ENCODE peak calls at places on chromosomes 12 and 14, in ten cellular contexts. O is tibial nerve; G is left ventricle myocardium inferior; L is Peyer's patch; S is heart right ventricle; M is CD8-positive, alpha-beta memory T cell; C is lower lobe of right lung; H is stomach; W is pancreas; Y is adrenal gland. T is an unnamed sample.

GRCh38 chr14:53953002-53953827 is 3.4 kb downstream of the BMP4 start:
- DNase-seq in O (peak; percentile 80), G (peak; percentile 88), L (peak; percentile 83), S (peak; percentile 88), M (no peak), C (peak; percentile 85), H (peak; percentile 69), W (peak; percentile 80), Y (peak; percentile 87), T (peak; percentile 94)

GRCh38 chr14:105281354-105282097 is 19.3 kb downstream of the BRF1 start:
- DNase-seq in O (peak; percentile 18), G (no peak), L (no peak), S (no peak), M (no peak), C (no peak), H (no peak), W (no peak), Y (peak; percentile 68), T (no peak)

GRCh38 chr12:87439990-87440827 is 589.0 kb downstream of the C12orf50 start:
- DNase-seq in O (no peak), G (no peak), L (peak; percentile 77), S (no peak), M (no peak), C (no peak), H (peak; percentile 46), W (no peak), Y (peak; percentile 46), T (no peak)

GRCh38 chr12:16573652-16574077 is 32.3 kb downstream of the LMO3 start:
- DNase-seq in O (peak; percentile 70), G (peak; percentile 31), L (peak; percentile 49), S (no peak), M (no peak), C (peak; percentile 76), H (no peak), W (peak; percentile 52), Y (no peak), T (peak; percentile 65)

GRCh38 chr12:6183689-6184441 is 16.3 kb upstream of the CD9 start:
- DNase-seq in O (no peak), G (no peak), L (peak; percentile 81), S (no peak), M (no peak), C (no peak), H (peak; percentile 46), W (peak; percentile 62), Y (peak; percentile 58), T (no peak)

GRCh38 chr14:76389841-76390240 is 13.9 kb downstream of the ESRRB start:
- DNase-seq in O (no peak), G (no peak), L (no peak), S (no peak), M (no peak), C (no peak), H (no peak), W (no peak), Y (no peak), T (no peak)

GRCh38 chr12:94263905-94264655 is 115.7 kb downstream of the PLXNC1 start:
- DNase-seq in O (no peak), G (no peak), L (no peak), S (no peak), M (no peak), C (peak; percentile 77), H (no peak), W (no peak), Y (no peak), T (no peak)

GRCh38 chr14:33229269-33229924 is 290.7 kb downstream of the NPAS3 start:
- DNase-seq in O (no peak), G (no peak), L (no peak), S (no peak), M (no peak), C (no peak), H (no peak), W (no peak), Y (no peak), T (no peak)

GRCh38 chr14:46651526-46652144 is at the start of gene RPL10L:
- DNase-seq in O (no peak), G (no peak), L (no peak), S (no peak), M (no peak), C (no peak), H (no peak), W (peak; percentile 18), Y (no peak), T (no peak)

GRCh38 chr12:12072064-12072760 is 1.5 kb downstream of the BCL2L14 start:
- DNase-seq in O (no peak), G (no peak), L (peak; percentile 77), S (no peak), M (no peak), C (peak; percentile 62), H (peak; percentile 73), W (peak; percentile 62), Y (no peak), T (no peak)

GRCh38 chr12:4119157-4119761 is 154.3 kb upstream of the CCND2 start:
- DNase-seq in O (no peak), G (no peak), L (no peak), S (no peak), M (no peak), C (no peak), H (no peak), W (no peak), Y (no peak), T (no peak)
- H3K27ac ChIP-seq in O (no peak overlapping the region), G (no peak overlapping the region), L (peak overlapping the region; percentile 1), S (no peak overlapping the region), M (no peak overlapping the region), C (no peak overlapping the region), H (no peak overlapping the region), W (no peak overlapping the region), Y (no peak overlapping the region), T (no peak overlapping the region)

GRCh38 chr12:65707051-65707450 is 117.2 kb upstream of the HMGA2 start:
- DNase-seq in O (no peak), G (no peak), L (no peak), S (no peak), M (no peak), C (no peak), H (no peak), W (no peak), Y (no peak), T (no peak)
- H3K4me1 ChIP-seq in O (no peaks in the 10 kb centered on the region), G (no peaks in the 10 kb centered on the region), L (no peaks in the 10 kb centered on the region), S (no peaks in the 10 kb centered on the region), M (no peaks in the 10 kb centered on the region), C (no peaks in the 10 kb centered on the region), H (no peaks in the 10 kb centered on the region), W (no peaks in the 10 kb centered on the region), Y (no peaks in the 10 kb centered on the region), T (no peaks in the 10 kb centered on the region)

DNA sequence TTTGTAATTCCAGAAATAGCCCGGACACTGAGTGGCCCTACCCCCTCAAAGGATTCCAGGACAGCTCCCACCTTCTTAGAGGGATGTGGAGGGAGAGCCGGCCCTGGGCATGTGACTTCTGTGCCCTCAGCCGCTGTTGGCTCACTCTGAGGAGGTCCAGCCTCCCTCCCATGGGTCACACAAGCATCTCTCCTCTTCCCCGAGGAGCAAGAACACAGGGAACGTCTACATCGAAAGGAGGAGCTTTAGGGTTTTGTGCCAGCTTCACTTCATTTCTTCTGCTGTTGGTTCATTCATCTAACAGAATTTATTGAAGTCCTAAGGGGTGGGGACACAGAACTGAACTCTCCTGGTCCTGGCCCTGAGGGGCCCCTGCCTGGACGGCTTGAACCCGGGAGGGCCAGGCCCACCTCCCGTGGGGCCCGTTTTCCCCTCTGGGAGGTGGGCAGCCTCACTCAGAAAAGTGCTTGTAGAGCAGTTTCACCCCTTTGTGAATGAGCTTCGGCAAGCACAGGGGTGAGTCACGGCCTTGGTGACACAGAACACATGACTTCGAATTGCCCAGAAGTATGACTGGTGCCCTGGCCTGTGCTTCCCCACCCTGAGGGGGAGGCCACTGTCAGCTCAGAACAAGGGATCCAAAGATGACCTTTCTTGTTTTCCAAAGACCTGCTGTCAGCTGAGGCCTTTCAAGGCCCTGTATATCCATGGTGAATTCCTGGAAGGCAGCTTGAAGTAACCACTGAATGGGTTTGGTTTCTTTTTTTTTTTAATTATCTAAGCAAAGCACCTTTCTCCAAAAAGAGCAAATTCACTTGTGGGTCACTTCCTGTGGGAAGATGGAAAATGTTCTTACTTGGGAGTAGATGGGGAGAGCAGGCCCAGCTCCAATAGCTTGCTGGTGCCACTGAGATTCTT is 39.2 kb downstream of the NFKBIA start:
- DNase-seq in O (peak; percentile 64), G (peak; percentile 38), L (peak; percentile 92), S (no peak), M (peak; percentile 60), C (peak; percentile 76), H (peak; percentile 65), W (no peak), Y (peak; percentile 94), T (peak; percentile 94)
- H3K27ac ChIP-seq in O (peak overlapping the region; percentile 78), G (peak overlapping the region; percentile 59), L (peak overlapping the region; percentile 34), S (peak overlapping the region; percentile 30), M (peak overlapping the region; percentile 54), C (peak overlapping the region; percentile 71), H (peak overlapping the region; percentile 63), W (no peak overlapping the region), Y (peak overlapping the region; percentile 93), T (peak overlapping the region; percentile 71)

GRCh38 chr12:4005851-4006400 is 132.7 kb upstream of the PARP11 start:
- DNase-seq in O (no peak), G (no peak), L (no peak), S (no peak), M (no peak), C (no peak), H (no peak), W (no peak), Y (no peak), T (no peak)

GRCh38 chr12:4002601-4003000 is 129.4 kb upstream of the PARP11 start:
- DNase-seq in O (no peak), G (no peak), L (no peak), S (no peak), M (no peak), C (no peak), H (no peak), W (no peak), Y (no peak), T (no peak)

GRCh38 chr12:4011597-4011996 is 138.4 kb upstream of the PARP11 start:
- DNase-seq in O (no peak), G (no peak), L (no peak), S (no peak), M (no peak), C (peak; percentile 71), H (no peak), W (no peak), Y (no peak), T (no peak)

GRCh38 chr12:4009979-4010704 is 136.9 kb upstream of the PARP11 start:
- DNase-seq in O (no peak), G (no peak), L (no peak), S (no peak), M (no peak), C (no peak), H (no peak), W (no peak), Y (no peak), T (no peak)

DNA sequence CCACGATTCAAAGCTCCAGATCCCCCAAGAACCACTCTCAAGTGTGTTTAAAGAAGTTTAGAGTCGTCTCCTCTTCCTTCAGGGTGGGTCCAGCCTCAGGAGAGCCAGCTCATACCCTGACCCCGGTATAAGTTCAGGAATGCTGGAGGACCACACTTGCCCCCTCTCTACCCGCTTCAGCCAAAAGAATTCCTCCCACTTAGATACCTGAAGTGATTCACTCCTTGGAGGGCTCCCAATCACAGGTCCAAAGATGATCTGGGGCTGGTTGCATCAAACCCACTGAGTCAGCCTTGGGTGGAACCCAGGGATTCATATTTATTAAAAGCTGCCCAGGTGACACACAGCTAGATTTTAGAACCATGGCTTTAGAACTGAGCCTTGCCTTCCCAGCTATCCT is 133.5 kb upstream of the PARP11 start:
- DNase-seq in O (no peak), G (no peak), L (no peak), S (no peak), M (no peak), C (no peak), H (no peak), W (no peak), Y (no peak), T (no peak)
- H3K4me1 ChIP-seq in O (no peaks in the 10 kb centered on the region), G (no peaks in the 10 kb centered on the region), L (no peaks in the 10 kb centered on the region), S (no peaks in the 10 kb centered on the region), M (no peaks in the 10 kb centered on the region), C (no peaks in the 10 kb centered on the region), H (no peaks in the 10 kb centered on the region), W (peaks cover 26% of the 10 kb centered on the region), Y (no peaks in the 10 kb centered on the region), T (no peaks in the 10 kb centered on the region)

GRCh38 chr14:102442241-102443211 is 67.0 kb downstream of the ANKRD9 start:
- DNase-seq in O (no peak), G (no peak), L (peak; percentile 92), S (no peak), M (no peak), C (no peak), H (no peak), W (no peak), Y (no peak), T (no peak)
- H3K27ac ChIP-seq in O (no peak overlapping the region), G (no peak overlapping the region), L (no peak overlapping the region), S (no peak overlapping the region), M (no peak overlapping the region), C (no peak overlapping the region), H (no peak overlapping the region), W (no peak overlapping the region), Y (no peak overlapping the region), T (no peak overlapping the region)